ENCODE peak calls at places on chromosomes 3 and 15, in five cellular contexts. H is heart right ventricle, L is adrenal gland, M is endothelial cell of umbilical vein, Q is WERI-Rb-1. W is an unnamed sample.

GRCh38 chr15:69088300-69088965 is 72.0 kb upstream of the GLCE start:
- DNase-seq in H (no peak), L (no peak), M (no peak), Q (no peak), W (no peak)

GRCh38 chr15:34154725-34155204 is 52.9 kb downstream of the PGBD4 start:
- DNase-seq in H (no peak), L (no peak), M (no peak), Q (no peak), W (no peak)

GRCh38 chr3:67227030-67227429 is 228.9 kb downstream of the KBTBD8 start:
- DNase-seq in H (no peak), L (no peak), M (no peak), Q (no peak), W (no peak)

GRCh38 chr3:184874709-184875644 is 63.0 kb downstream of the VPS8 start:
- DNase-seq in H (peak), L (peak), M (peak), Q (peak), W (no peak)

GRCh38 chr15:89447676-89448075 is 48.7 kb downstream of the RHCG start:
- DNase-seq in H (no peak), L (no peak), M (no peak), Q (no peak), W (no peak)

GRCh38 chr3:30198162-30198561 is 408.2 kb upstream of the TGFBR2 start:
- DNase-seq in H (peak), L (no peak), M (peak), Q (no peak), W (no peak)

GRCh38 chr3:148981236-148981635 is 10.1 kb upstream of the GYG1 start:
- DNase-seq in H (no peak), L (no peak), M (no peak), Q (no peak), W (no peak)

GRCh38 chr3:183306798-183307671 is 54.0 kb downstream of the B3GNT5 start:
- DNase-seq in H (peak), L (peak), M (no peak), Q (no peak), W (peak)

GRCh38 chr15:63402498-63403253 is 21.0 kb upstream of the CA12 start:
- DNase-seq in H (no peak), L (no peak), M (peak), Q (no peak), W (no peak)

GRCh38 chr15:42153874-42154575 is 2.4 kb downstream of the PLA2G4F start:
- DNase-seq in H (no peak), L (no peak), M (no peak), Q (no peak), W (no peak)

GRCh38 chr3:62968128-62968527 is 92.9 kb upstream of the CADPS start:
- DNase-seq in H (no peak), L (no peak), M (no peak), Q (no peak), W (no peak)

GRCh38 chr15:98625614-98626013 is 22.7 kb upstream of the IGF1R start:
- DNase-seq in H (no peak), L (no peak), M (no peak), Q (no peak), W (no peak)

GRCh38 chr3:142489572-142490323 is 41.9 kb upstream of the XRN1 start:
- DNase-seq in H (no peak), L (no peak), M (peak), Q (no peak), W (no peak)

GRCh38 chr15:101295607-101296225 is 668 bp upstream of the SNRPA1 start:
- DNase-seq in H (no peak), L (no peak), M (peak), Q (no peak), W (no peak)
- H3K27ac ChIP-seq in H (peak), L (peak), M (peak), Q (peak), W (peak)

GRCh38 chr3:97108136-97108535 is 293.7 kb downstream of the EPHA6 start:
- DNase-seq in H (no peak), L (no peak), M (no peak), Q (no peak), W (no peak)
- H3K27ac ChIP-seq in H (no peak), L (no peak), M (no peak), Q (no peak), W (no peak)

DNA sequence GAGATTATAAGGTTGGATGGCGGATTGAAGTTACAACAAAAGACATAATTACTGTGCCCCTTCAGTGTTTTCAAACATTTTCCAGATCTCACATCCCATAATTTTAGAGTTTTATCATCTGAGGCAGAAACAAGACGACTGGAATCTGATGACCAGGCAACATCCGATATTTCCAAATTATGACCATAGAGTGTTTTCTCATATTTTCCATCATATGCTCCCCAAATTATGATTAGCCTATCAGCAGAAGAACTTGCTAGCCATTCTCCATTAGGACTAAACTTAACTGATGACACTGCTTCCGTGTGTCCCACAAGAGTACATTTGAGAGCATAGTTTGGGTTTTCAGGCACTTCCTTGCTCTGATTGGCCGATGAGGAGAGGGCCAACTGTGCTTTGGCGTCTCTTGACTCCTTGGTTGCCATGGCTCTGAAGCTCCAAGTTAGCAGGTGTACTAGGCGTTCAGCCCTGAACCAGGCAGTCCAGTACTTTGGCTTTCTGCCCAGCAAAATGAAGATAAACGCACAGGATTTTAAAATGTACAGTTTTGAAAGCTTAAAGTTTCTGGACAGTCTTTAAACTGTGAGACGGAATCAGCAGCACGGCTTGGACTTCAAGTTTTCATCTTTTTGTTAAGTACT is 638 bp downstream of the WDR5B start:
- DNase-seq in H (peak), L (peak), M (peak), Q (peak), W (no peak)
- H3K27ac ChIP-seq in H (peak), L (peak), M (peak), Q (peak), W (peak)

GRCh38 chr3:154247806-154248480 is 76.3 kb downstream of the DHX36 start:
- DNase-seq in H (no peak), L (no peak), M (no peak), Q (no peak), W (no peak)
- H3K27ac ChIP-seq in H (no peak), L (no peak), M (no peak), Q (no peak), W (no peak)

W was measured in substantia nigra.